ENCODE peak calls at places on chromosomes 13 and 19, in seven cellular contexts. L is adrenal gland; S is heart left ventricle; T is stomach; H is AG04450; Q is brain microvascular endothelial cell; Z is CD8-positive, alpha-beta T cell. X is an unnamed sample.
A peak's percentile ranks its signal among the peaks of the same experiment; 100 is the strongest.

GRCh38 chr19:37998801-37999308 is 91.8 kb downstream of the SIPA1L3 start:
- DNase-seq in L (no peak), S (no peak), T (no peak), H (no peak), Q (no peak), Z (no peak), X (no peak)

GRCh38 chr13:48806522-48806921 is 152.8 kb downstream of the CYSLTR2 start:
- DNase-seq in L (no peak), S (no peak), T (no peak), H (no peak), Q (no peak), Z (no peak), X (no peak)

GRCh38 chr13:101727118-101727517 is 274.6 kb downstream of the ITGBL1 start:
- DNase-seq in L (no peak), S (no peak), T (no peak), H (no peak), Q (no peak), Z (no peak), X (no peak)

GRCh38 chr19:48501961-48502719 is 9.5 kb downstream of the LMTK3 start:
- DNase-seq in L (peak; percentile 90), S (no peak), T (peak; percentile 95), H (no peak), Q (no peak), Z (peak; percentile 54), X (no peak)

GRCh38 chr19:45817725-45818301 is 2.7 kb upstream of the RSPH6A start:
- DNase-seq in L (peak; percentile 29), S (no peak), T (no peak), H (no peak), Q (no peak), Z (no peak), X (no peak)

GRCh38 chr19:6066661-6067646 is 43.3 kb downstream of the RFX2 start:
- DNase-seq in L (peak; percentile 64), S (peak; percentile 98), T (peak; percentile 92), H (no peak), Q (peak; percentile 94), Z (no peak), X (peak; percentile 92)

GRCh38 chr19:45142016-45142727 is 18.6 kb downstream of the NKPD1 start:
- DNase-seq in L (no peak), S (no peak), T (no peak), H (no peak), Q (no peak), Z (no peak), X (no peak)

GRCh38 chr19:47493378-47494210 is 9.6 kb upstream of the KPTN start:
- DNase-seq in L (no peak), S (no peak), T (no peak), H (no peak), Q (no peak), Z (no peak), X (peak; percentile 39)

GRCh38 chr13:60152114-60152513 is 11.6 kb downstream of the DIAPH3 start:
- DNase-seq in L (no peak), S (no peak), T (no peak), H (no peak), Q (no peak), Z (no peak), X (no peak)

GRCh38 chr19:32924200-32924599 is 47.6 kb downstream of the CEP89 start:
- DNase-seq in L (peak; percentile 83), S (no peak), T (no peak), H (peak; percentile 8), Q (peak; percentile 6), Z (no peak), X (no peak)

GRCh38 chr19:19849056-19849455 is 16.6 kb upstream of the ZNF253 start:
- DNase-seq in L (no peak), S (no peak), T (no peak), H (no peak), Q (no peak), Z (no peak), X (no peak)

GRCh38 chr13:84927442-84928169 is 871.6 kb downstream of the SLITRK6 start:
- DNase-seq in L (no peak), S (no peak), T (no peak), H (no peak), Q (no peak), Z (no peak), X (no peak)

GRCh38 chr13:80334582-80335260 is 6.2 kb downstream of the SPRY2 start:
- DNase-seq in L (no peak), S (no peak), T (no peak), H (no peak), Q (peak; percentile 15), Z (no peak), X (no peak)

GRCh38 chr19:43438291-43439162 is 23.8 kb downstream of the TEX101 start:
- DNase-seq in L (no peak), S (peak; percentile 81), T (peak; percentile 28), H (peak; percentile 65), Q (no peak), Z (no peak), X (no peak)

GRCh38 chr13:109348514-109349340 is 437.7 kb downstream of the IRS2 start:
- DNase-seq in L (no peak), S (no peak), T (no peak), H (no peak), Q (no peak), Z (no peak), X (no peak)

GRCh38 chr19:58409010-58409790 is 751 bp downstream of the ZNF584 start:
- DNase-seq in L (no peak), S (no peak), T (no peak), H (no peak), Q (no peak), Z (no peak), X (no peak)

GRCh38 chr13:34810996-34811395 is 131.1 kb upstream of the NBEA start:
- DNase-seq in L (no peak), S (no peak), T (no peak), H (no peak), Q (no peak), Z (no peak), X (no peak)

GRCh38 chr19:7349961-7350711 is 1.4 kb downstream of the ARHGEF18 start:
- DNase-seq in L (no peak), S (no peak), T (no peak), H (no peak), Q (no peak), Z (peak; percentile 57), X (no peak)

GRCh38 chr19:33832633-33833032 is 36.0 kb downstream of the KCTD15 start:
- DNase-seq in L (no peak), S (no peak), T (no peak), H (no peak), Q (no peak), Z (no peak), X (no peak)

GRCh38 chr19:18173572-18174294 is at the start of gene IFI30:
- DNase-seq in L (peak; percentile 85), S (peak; percentile 74), T (peak; percentile 96), H (no peak), Q (no peak), Z (no peak), X (peak; percentile 75)

GRCh38 chr13:59103004-59103768 is 1060.5 kb downstream of the DIAPH3 start:
- DNase-seq in L (no peak), S (no peak), T (no peak), H (peak; percentile 66), Q (no peak), Z (no peak), X (no peak)

GRCh38 chr13:99129050-99129449 is 71.6 kb upstream of the UBAC2 start:
- DNase-seq in L (no peak), S (no peak), T (no peak), H (no peak), Q (no peak), Z (no peak), X (no peak)

GRCh38 chr13:99132295-99132835 is 68.3 kb upstream of the UBAC2 start:
- DNase-seq in L (no peak), S (no peak), T (no peak), H (no peak), Q (no peak), Z (no peak), X (no peak)

GRCh38 chr13:99126821-99127220 is 73.8 kb upstream of the UBAC2 start:
- DNase-seq in L (no peak), S (no peak), T (no peak), H (no peak), Q (no peak), Z (no peak), X (no peak)

GRCh38 chr13:99131410-99131809 is 69.2 kb upstream of the UBAC2 start:
- DNase-seq in L (no peak), S (no peak), T (no peak), H (no peak), Q (no peak), Z (no peak), X (no peak)

DNA sequence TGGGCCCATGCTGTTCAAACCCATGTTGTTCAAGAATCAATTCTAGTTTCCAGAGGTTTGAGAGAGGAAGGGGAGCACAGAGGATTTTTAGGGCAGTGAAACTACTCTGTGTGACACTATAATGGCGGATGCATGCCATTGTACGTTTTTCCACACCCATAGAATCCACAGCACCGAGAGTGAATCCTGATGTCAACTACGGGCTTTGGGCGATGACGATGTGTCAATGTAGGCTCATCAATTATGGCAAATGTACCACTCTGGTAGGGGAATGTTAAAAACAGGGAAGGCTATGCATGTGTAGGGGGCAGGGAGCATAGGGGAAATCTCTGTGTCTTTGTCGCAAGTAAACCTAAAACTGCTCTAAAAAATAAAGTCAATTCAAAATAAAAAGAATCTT is 70.7 kb upstream of the UBAC2 start:
- DNase-seq in L (no peak), S (no peak), T (no peak), H (no peak), Q (no peak), Z (no peak), X (no peak)
- H3K27me3 ChIP-seq in L (no peaks in the 10 kb centered on the region), S (no peaks in the 10 kb centered on the region), T (peaks cover 23% of the 10 kb centered on the region), H (peaks cover 3% of the 10 kb centered on the region), Q (no peaks in the 10 kb centered on the region), Z (no peaks in the 10 kb centered on the region), X (no peaks in the 10 kb centered on the region)

GRCh38 chr19:3356805-3357204 is 9.6 kb upstream of the NFIC start:
- DNase-seq in L (no peak), S (no peak), T (no peak), H (no peak), Q (no peak), Z (no peak), X (no peak)
- H3K27me3 ChIP-seq in L (no peaks in the 10 kb centered on the region), S (no peaks in the 10 kb centered on the region), T (peaks cover 6% of the 10 kb centered on the region), H (peaks cover 2% of the 10 kb centered on the region), Q (no peaks in the 10 kb centered on the region), Z (no peaks in the 10 kb centered on the region), X (no peaks in the 10 kb centered on the region)

GRCh38 chr13:112233256-112233655 is 142.9 kb upstream of the SPACA7 start:
- DNase-seq in L (no peak), S (no peak), T (no peak), H (no peak), Q (no peak), Z (no peak), X (no peak)
- H3K27me3 ChIP-seq in L (no peaks in the 10 kb centered on the region), S (no peaks in the 10 kb centered on the region), T (peaks cover 38% of the 10 kb centered on the region), H (no peaks in the 10 kb centered on the region), Q (no peaks in the 10 kb centered on the region), Z (no peaks in the 10 kb centered on the region), X (no peaks in the 10 kb centered on the region)

DNA sequence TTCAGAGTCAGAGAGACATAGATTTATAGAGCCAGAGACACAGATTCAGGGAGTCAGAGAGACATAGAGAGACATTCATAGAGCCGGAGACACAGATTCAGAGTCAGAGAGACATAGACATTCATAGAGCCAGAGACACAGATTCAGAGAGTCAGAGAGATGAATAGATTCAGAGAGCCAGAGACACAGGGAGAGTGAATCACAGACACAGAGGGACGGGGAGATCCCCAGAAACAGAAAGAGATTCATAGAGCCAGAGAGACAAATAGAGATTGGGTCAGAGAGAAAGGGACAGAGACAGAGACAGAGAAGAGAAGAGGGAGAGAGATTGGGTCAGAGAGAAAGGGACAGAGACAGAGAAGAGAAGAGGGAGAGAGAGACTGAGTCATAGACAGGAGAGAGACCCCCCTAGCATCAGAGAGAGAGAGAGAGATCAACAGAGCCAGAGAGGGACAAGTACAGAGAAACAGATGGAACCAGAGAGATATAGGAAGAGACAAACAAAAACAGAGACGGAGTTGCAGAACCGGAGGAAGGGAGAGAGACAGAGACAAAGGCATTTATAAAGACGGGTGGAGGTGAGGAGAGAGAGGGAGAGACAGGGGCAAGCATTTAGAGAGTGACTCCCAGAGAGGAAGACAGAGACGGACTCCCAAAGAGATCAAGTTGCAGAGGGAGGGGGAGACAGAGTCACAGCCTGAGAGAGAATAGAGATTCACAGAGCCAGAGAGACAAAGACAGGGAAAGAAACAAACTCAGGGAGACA is 1.1 kb upstream of the PRKCG start:
- DNase-seq in L (no peak), S (no peak), T (no peak), H (no peak), Q (no peak), Z (no peak), X (no peak)
- H3K27me3 ChIP-seq in L (peaks cover 22% of the 10 kb centered on the region), S (peaks cover 32% of the 10 kb centered on the region), T (peaks cover 72% of the 10 kb centered on the region), H (peaks cover 42% of the 10 kb centered on the region), Q (peaks cover 25% of the 10 kb centered on the region), Z (peaks cover 36% of the 10 kb centered on the region), X (no peaks in the 10 kb centered on the region)